ENCODE peak calls at places on chromosome 13, in six cellular contexts. F is stimulated activated naive B cell treated with anti-CD40 and anti-IgM and Interleukin-4, amounts not matched to agents 10 μg/mL and 1 μg/mL and 100 μg/mL, for 72 hours; Z is GM04504; D is ELF-1; Y is activated CD4-positive, alpha-beta T cell treated with anti-CD3 and anti-CD28 coated beads, Interleukin-2, amount 50 U/mL, for 48 hours; B is thoracic aorta. I is an unnamed sample.

GRCh38 chr13:99639126-99639525 is 137.9 kb downstream of the TM9SF2 start:
- DNase-seq in F (no peak), Z (no peak), D (no peak), Y (no peak), B (no peak), I (no peak)

GRCh38 chr13:31765441-31765840 is 26.1 kb downstream of the RXFP2 start:
- DNase-seq in F (no peak), Z (peak; percentile 59), D (no peak), Y (no peak), B (no peak), I (no peak)

GRCh38 chr13:23617551-23618014 is 47.4 kb downstream of the TNFRSF19 start:
- DNase-seq in F (no peak), Z (no peak), D (peak; percentile 72), Y (no peak), B (no peak), I (no peak)

GRCh38 chr13:29936961-29937360 is 86.5 kb upstream of the UBL3 start:
- DNase-seq in F (no peak), Z (no peak), D (no peak), Y (no peak), B (no peak), I (no peak)

GRCh38 chr13:92259523-92259922 is 861.1 kb downstream of the GPC5 start:
- DNase-seq in F (no peak), Z (no peak), D (no peak), Y (no peak), B (no peak), I (no peak)

GRCh38 chr13:58884353-58884752 is 1252.8 kb downstream of the PCDH17 start:
- DNase-seq in F (no peak), Z (no peak), D (no peak), Y (no peak), B (no peak), I (no peak)

GRCh38 chr13:86757236-86757978 is 913.8 kb upstream of the SLITRK5 start:
- DNase-seq in F (no peak), Z (no peak), D (no peak), Y (no peak), B (no peak), I (no peak)

GRCh38 chr13:51125495-51126226 is 14.6 kb upstream of the C13orf42 start:
- DNase-seq in F (peak; percentile 28), Z (peak; percentile 15), D (peak; percentile 53), Y (peak; percentile 58), B (no peak), I (peak; percentile 65)

GRCh38 chr13:111639196-111639705 is 318.8 kb downstream of the TEX29 start:
- DNase-seq in F (no peak), Z (no peak), D (no peak), Y (no peak), B (no peak), I (no peak)

GRCh38 chr13:91045351-91046034 is 302.0 kb upstream of the MIR17HG start:
- DNase-seq in F (no peak), Z (no peak), D (no peak), Y (no peak), B (no peak), I (no peak)

GRCh38 chr13:113117335-113117872 is 5.2 kb upstream of the F10 start:
- DNase-seq in F (no peak), Z (no peak), D (no peak), Y (no peak), B (no peak), I (no peak)

GRCh38 chr13:73335226-73335625 is 276.4 kb downstream of the KLF5 start:
- DNase-seq in F (no peak), Z (peak; percentile 52), D (no peak), Y (no peak), B (no peak), I (no peak)

GRCh38 chr13:31749929-31750328 is 10.6 kb downstream of the RXFP2 start:
- DNase-seq in F (no peak), Z (peak; percentile 91), D (no peak), Y (no peak), B (no peak), I (no peak)

GRCh38 chr13:93262729-93263128 is 36.1 kb downstream of the GPC6 start:
- DNase-seq in F (no peak), Z (peak; percentile 80), D (no peak), Y (no peak), B (no peak), I (no peak)

GRCh38 chr13:110129539-110130186 is 177.3 kb downstream of the COL4A1 start:
- DNase-seq in F (no peak), Z (no peak), D (peak; percentile 1), Y (no peak), B (no peak), I (no peak)

GRCh38 chr13:52001120-52001731 is 10.0 kb downstream of the ATP7B start:
- DNase-seq in F (no peak), Z (no peak), D (no peak), Y (no peak), B (no peak), I (peak; percentile 71)

GRCh38 chr13:26964278-26965057 is 203.9 kb upstream of the GPR12 start:
- DNase-seq in F (no peak), Z (no peak), D (no peak), Y (no peak), B (no peak), I (no peak)

GRCh38 chr13:51478418-51479198 is 25.8 kb upstream of the INTS6 start:
- DNase-seq in F (no peak), Z (no peak), D (no peak), Y (no peak), B (no peak), I (no peak)